ENCODE peak calls at places on chromosomes 7 and 10, in six cellular contexts. V is A549, A is H1, F is K562, E is GM12878, U is HepG2. W is an unnamed sample.

GRCh38 chr7:124276005-124276606 is 243.2 kb upstream of the TMEM229A start:
- DNase-seq in V (peak), E (no peak), U (peak), A (peak), F (peak), W (peak)

GRCh38 chr10:70785190-70785589 is at the start of gene TBATA:
- DNase-seq in F (no peak), V (no peak), E (no peak), U (no peak), A (no peak), W (no peak)

GRCh38 chr10:108783897-108784296 is 1139.4 kb downstream of the XPNPEP1 start:
- DNase-seq in U (peak), V (peak), A (peak), E (peak), F (peak), W (peak)

GRCh38 chr10:52755297-52756062 is 17.1 kb downstream of the MBL2 start:
- DNase-seq in V (no peak), F (no peak), A (no peak), U (peak), E (no peak), W (peak)

GRCh38 chr10:4062751-4063150 is 277.7 kb upstream of the KLF6 start:
- DNase-seq in A (no peak), F (no peak), V (no peak), E (no peak), U (no peak), W (no peak)

GRCh38 chr7:28808786-28809533 is 149.2 kb downstream of the TRIL start:
- DNase-seq in F (peak), E (no peak), A (no peak), V (no peak), U (no peak), W (peak)

GRCh38 chr10:131238669-131239280 is 72.7 kb downstream of the TCERG1L start:
- DNase-seq in V (no peak), F (no peak), E (no peak), U (no peak), A (no peak), W (no peak)

GRCh38 chr7:26083113-26083512 is 68.9 kb upstream of the NFE2L3 start:
- DNase-seq in F (no peak), V (no peak), A (no peak), U (no peak), E (no peak), W (no peak)

GRCh38 chr7:13067036-13067435 is 379.6 kb downstream of the ARL4A start:
- DNase-seq in V (no peak), A (no peak), E (no peak), F (peak), U (no peak), W (no peak)

GRCh38 chr10:33265621-33266020 is 68.8 kb downstream of the NRP1 start:
- DNase-seq in A (no peak), F (no peak), U (no peak), E (no peak), V (no peak), W (no peak)

GRCh38 chr10:75400163-75400768 is 1.3 kb downstream of the ZNF503 start:
- DNase-seq in A (no peak), V (no peak), U (no peak), F (no peak), E (no peak), W (no peak)

GRCh38 chr10:66919248-66919647 is 6.6 kb upstream of the LRRTM3 start:
- DNase-seq in A (no peak), F (no peak), U (no peak), E (no peak), V (no peak), W (no peak)

GRCh38 chr10:118913825-118914224 is 115.7 kb upstream of the NANOS1 start:
- DNase-seq in E (no peak), U (peak), V (no peak), F (no peak), A (no peak), W (no peak)

GRCh38 chr7:87156709-87157108 is 4.5 kb downstream of the DMTF1 start:
- DNase-seq in A (no peak), U (no peak), E (no peak), V (no peak), F (no peak), W (peak)

GRCh38 chr10:73649876-73650536 is 5.8 kb downstream of the SYNPO2L start:
- DNase-seq in U (no peak), E (no peak), F (no peak), A (no peak), V (no peak), W (peak)

GRCh38 chr7:37683263-37684120 is at the start of gene GPR141:
- DNase-seq in F (no peak), U (no peak), E (peak), A (peak), V (no peak), W (no peak)

GRCh38 chr10:61842755-61843497 is 58.6 kb upstream of the ARID5B start:
- DNase-seq in A (no peak), U (no peak), V (no peak), F (no peak), E (no peak), W (peak)

GRCh38 chr10:42878134-42878820 is 95.7 kb downstream of the BMS1 start:
- DNase-seq in U (no peak), F (no peak), E (no peak), V (no peak), A (no peak), W (no peak)

GRCh38 chr10:43854042-43854441 is 205.4 kb upstream of the ZNF32 start:
- DNase-seq in U (peak), A (no peak), V (no peak), E (no peak), F (no peak), W (peak)

GRCh38 chr10:125692932-125693847 is 10.2 kb upstream of the TEX36 start:
- DNase-seq in E (no peak), F (no peak), V (no peak), U (no peak), A (no peak), W (peak)

GRCh38 chr10:42983595-42983990 is 93.3 kb upstream of the RET start:
- DNase-seq in A (no peak), E (no peak), F (no peak), V (no peak), U (no peak), W (no peak)

GRCh38 chr10:124119933-124120332 is 26.5 kb upstream of the CHST15 start:
- DNase-seq in V (no peak), U (no peak), E (no peak), F (no peak), A (no peak), W (no peak)

GRCh38 chr10:5468262-5469106 is 30.9 kb downstream of the CALML5 start:
- DNase-seq in E (no peak), A (no peak), U (no peak), V (no peak), F (no peak), W (no peak)

GRCh38 chr10:28077889-28078288 is 79.0 kb upstream of the ODAD2 start:
- DNase-seq in V (no peak), E (no peak), F (no peak), A (no peak), U (no peak), W (peak)

GRCh38 chr7:39525926-39526325 is 40.3 kb upstream of the YAE1 start:
- DNase-seq in A (no peak), F (no peak), U (no peak), V (no peak), E (no peak), W (no peak)

GRCh38 chr7:122803323-122803722 is 82.9 kb downstream of the CADPS2 start:
- DNase-seq in E (no peak), F (no peak), V (peak), U (peak), A (no peak), W (no peak)

GRCh38 chr7:41437257-41438196 is 265.4 kb downstream of the INHBA start:
- DNase-seq in E (no peak), A (no peak), F (no peak), U (no peak), V (no peak), W (no peak)

GRCh38 chr10:103276251-103276936 is 544 bp upstream of the INA start:
- DNase-seq in V (no peak), F (no peak), E (no peak), A (no peak), U (no peak), W (no peak)

GRCh38 chr10:79046991-79047874 is 21.5 kb upstream of the ZMIZ1 start:
- DNase-seq in A (no peak), E (no peak), V (no peak), U (no peak), F (no peak), W (no peak)

GRCh38 chr10:126956712-126957108 is 51.5 kb downstream of the DOCK1 start:
- DNase-seq in F (no peak), A (no peak), E (no peak), V (no peak), U (no peak), W (no peak)

GRCh38 chr10:45673074-45673628 is 579 bp upstream of the ZFAND4 start:
- DNase-seq in E (no peak), V (peak), F (no peak), U (peak), A (no peak), W (no peak)

GRCh38 chr10:32577448-32577847 is 131.5 kb downstream of the CCDC7 start:
- DNase-seq in A (no peak), E (no peak), F (no peak), U (no peak), V (no peak), W (peak)

GRCh38 chr7:54292171-54292925 is 249.8 kb upstream of the VSTM2A start:
- DNase-seq in A (peak), U (no peak), E (no peak), F (no peak), V (no peak), W (no peak)

GRCh38 chr10:97234403-97234802 is 48.6 kb upstream of the SLIT1 start:
- DNase-seq in A (no peak), U (peak), E (no peak), F (peak), V (peak), W (peak)

GRCh38 chr10:27611209-27611608 is 107.1 kb downstream of the RAB18 start:
- DNase-seq in A (no peak), V (peak), E (no peak), F (no peak), U (peak), W (peak)

GRCh38 chr7:143415696-143416095 is 7.0 kb upstream of the EPHA1 start:
- DNase-seq in F (no peak), U (no peak), V (no peak), A (no peak), E (no peak), W (peak)

GRCh38 chr7:65980478-65981250 is 1.3 kb downstream of the GUSB start:
- DNase-seq in A (no peak), F (peak), U (no peak), E (peak), V (peak), W (no peak)

GRCh38 chr10:66505003-66505707 is 420.7 kb upstream of the LRRTM3 start:
- DNase-seq in F (no peak), V (no peak), E (no peak), U (no peak), A (no peak), W (peak)

GRCh38 chr7:105614341-105614840 is 33.1 kb upstream of the EFCAB10 start:
- DNase-seq in A (no peak), V (no peak), U (no peak), F (no peak), E (no peak), W (no peak)

GRCh38 chr7:105613611-105614330 is 32.5 kb upstream of the EFCAB10 start:
- DNase-seq in A (no peak), F (no peak), V (no peak), U (no peak), E (no peak), W (no peak)

GRCh38 chr7:105610165-105610930 is 29.1 kb upstream of the EFCAB10 start:
- DNase-seq in E (no peak), A (no peak), F (no peak), V (no peak), U (no peak), W (no peak)

GRCh38 chr7:105612806-105613205 is 31.5 kb upstream of the EFCAB10 start:
- DNase-seq in F (no peak), E (no peak), U (no peak), A (no peak), V (no peak), W (no peak)

DNA sequence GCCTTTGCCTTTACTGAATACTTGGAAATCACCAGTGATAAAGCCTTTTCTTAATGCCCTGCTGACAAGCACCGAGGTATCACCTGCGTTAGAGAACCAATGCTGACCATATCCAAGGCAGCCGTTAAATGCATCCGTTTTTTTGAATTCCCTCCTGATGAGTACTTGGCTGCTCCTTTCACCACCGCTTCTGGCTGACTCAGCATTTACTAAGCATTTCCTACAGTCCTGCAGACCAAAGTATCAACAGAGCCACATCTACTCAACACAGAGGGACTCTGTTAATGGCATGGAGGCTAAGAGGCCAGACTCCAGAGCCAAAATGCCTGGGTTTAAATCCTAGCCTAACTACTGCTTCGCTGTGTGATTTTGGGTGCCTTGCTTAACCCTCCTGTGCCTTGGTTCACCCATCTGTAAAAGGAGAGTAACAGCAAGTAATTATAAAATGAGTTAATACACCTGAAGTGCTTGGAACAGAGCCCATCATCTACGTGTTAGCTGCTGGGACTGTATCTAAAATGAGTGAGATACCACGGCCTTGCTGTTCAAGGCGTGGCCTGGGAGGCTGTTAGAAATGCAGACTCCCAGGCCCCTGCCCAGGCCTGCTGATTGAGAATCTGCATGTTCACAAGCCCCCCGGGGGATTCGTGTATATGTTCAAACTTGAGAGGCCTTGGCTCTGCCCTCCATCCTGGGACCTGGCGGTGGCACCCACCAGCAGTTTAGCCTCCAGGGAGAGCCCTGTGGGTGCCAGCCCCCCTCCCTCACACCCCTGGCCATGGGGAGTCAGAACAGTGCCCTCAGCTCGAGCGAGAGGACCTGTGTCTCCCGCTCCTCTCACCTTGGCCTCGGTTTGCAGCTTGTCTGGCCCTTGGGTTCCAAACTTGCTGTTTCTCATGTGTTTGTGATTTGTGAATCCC is 30.8 kb upstream of the EFCAB10 start:
- DNase-seq in F (peak), E (no peak), A (no peak), V (no peak), U (no peak), W (peak)
- TF ChIP-seq USF2 in F (no peak), E (no peak), A (no peak), V (no peak), U (no peak), W (no peak)

GRCh38 chr10:49457686-49458085 is 61.8 kb upstream of the DRGX start:
- DNase-seq in A (no peak), U (no peak), F (no peak), V (no peak), E (no peak), W (peak)

GRCh38 chr10:49458869-49459268 is 63.0 kb upstream of the DRGX start:
- DNase-seq in F (no peak), A (no peak), V (no peak), E (no peak), U (no peak), W (no peak)

GRCh38 chr10:49465717-49466116 is 69.8 kb upstream of the DRGX start:
- DNase-seq in U (no peak), V (no peak), E (no peak), A (no peak), F (no peak), W (no peak)

GRCh38 chr10:49463605-49464004 is 67.7 kb upstream of the DRGX start:
- DNase-seq in A (no peak), U (no peak), E (no peak), F (no peak), V (no peak), W (no peak)
- TF ChIP-seq CEBPB in A (no peak), U (no peak), E (no peak), F (no peak), V (no peak), W (no peak)

GRCh38 chr7:132402096-132402495 is 174.2 kb downstream of the PLXNA4 start:
- DNase-seq in E (no peak), F (no peak), U (no peak), V (no peak), A (no peak), W (no peak)

GRCh38 chr7:132406039-132406438 is 170.2 kb downstream of the PLXNA4 start:
- DNase-seq in E (no peak), F (no peak), U (no peak), A (no peak), V (no peak), W (no peak)

GRCh38 chr7:132402751-132403245 is 173.5 kb downstream of the PLXNA4 start:
- DNase-seq in V (no peak), A (no peak), U (no peak), E (no peak), F (no peak), W (no peak)

GRCh38 chr7:132404261-132404660 is 172.0 kb downstream of the PLXNA4 start:
- DNase-seq in E (no peak), A (no peak), U (no peak), V (no peak), F (no peak), W (no peak)

GRCh38 chr7:132403465-132404110 is 172.7 kb downstream of the PLXNA4 start:
- DNase-seq in E (no peak), U (no peak), F (no peak), V (no peak), A (no peak), W (no peak)
- TF ChIP-seq USF2 in E (no peak), U (no peak), F (no peak), V (no peak), A (no peak), W (no peak)

GRCh38 chr10:132921818-132922807 is 20.3 kb downstream of the CFAP46 start:
- DNase-seq in A (no peak), E (no peak), F (no peak), V (no peak), U (no peak), W (no peak)
- TF ChIP-seq CEBPB in A (no peak), E (no peak), F (no peak), V (no peak), U (no peak), W (no peak)

GRCh38 chr7:95201718-95202117 is 122.6 kb downstream of the PON1 start:
- DNase-seq in V (no peak), U (no peak), E (no peak), F (no peak), A (no peak), W (no peak)

GRCh38 chr7:95205821-95206220 is 118.5 kb downstream of the PON1 start:
- DNase-seq in F (no peak), U (no peak), V (peak), E (no peak), A (no peak), W (peak)

GRCh38 chr7:95204618-95205017 is 119.7 kb downstream of the PON1 start:
- DNase-seq in U (no peak), F (no peak), A (no peak), E (no peak), V (no peak), W (no peak)

GRCh38 chr7:95198891-95199290 is 125.4 kb downstream of the PON1 start:
- DNase-seq in U (no peak), F (no peak), E (no peak), V (no peak), A (no peak), W (no peak)

GRCh38 chr7:95199779-95200558 is 124.4 kb downstream of the PON1 start:
- DNase-seq in E (no peak), V (peak), U (peak), F (peak), A (no peak), W (peak)
- TF ChIP-seq USF2 in E (no peak), V (no peak), U (no peak), F (no peak), A (no peak), W (no peak)

DNA sequence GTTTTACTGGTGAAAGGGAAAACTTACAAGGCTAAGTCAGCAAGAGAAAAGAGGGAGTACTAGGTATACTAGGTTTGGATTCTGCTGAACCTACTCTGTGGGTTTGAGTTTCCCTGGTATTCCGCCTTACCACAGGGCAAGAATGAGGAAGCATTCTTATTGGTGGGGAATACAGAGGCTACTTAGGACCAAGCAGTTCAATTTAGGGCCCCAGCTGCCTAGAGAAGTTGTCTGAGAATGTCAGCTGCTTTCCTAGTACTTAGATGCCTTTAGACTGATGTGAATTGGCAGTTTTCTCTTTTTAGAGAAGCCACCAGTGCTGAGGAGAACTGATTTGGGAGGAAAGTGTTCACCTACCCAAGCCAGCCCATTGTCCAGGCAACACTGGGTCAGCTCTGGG is 409.0 kb upstream of the LRGUK start:
- DNase-seq in V (no peak), U (no peak), F (no peak), A (no peak), E (no peak), W (no peak)
- TF ChIP-seq CEBPB in V (no peak), U (no peak), F (no peak), A (no peak), E (no peak), W (no peak)

GRCh38 chr7:141290365-141290764 is 216.5 kb downstream of the TMEM178B start:
- DNase-seq in E (no peak), F (no peak), V (no peak), U (no peak), A (no peak), W (no peak)

GRCh38 chr7:141286522-141286921 is 212.7 kb downstream of the TMEM178B start:
- DNase-seq in E (no peak), A (no peak), V (no peak), U (no peak), F (no peak), W (no peak)

GRCh38 chr7:141290951-141291350 is 217.1 kb downstream of the TMEM178B start:
- DNase-seq in E (no peak), F (no peak), V (no peak), U (no peak), A (no peak), W (no peak)

GRCh38 chr7:141288626-141289025 is 214.8 kb downstream of the TMEM178B start:
- DNase-seq in U (no peak), V (no peak), E (no peak), F (no peak), A (no peak), W (no peak)

GRCh38 chr7:141287936-141288335 is 214.1 kb downstream of the TMEM178B start:
- DNase-seq in U (no peak), V (no peak), E (no peak), F (no peak), A (no peak), W (no peak)
- TF ChIP-seq USF2 in U (no peak), V (no peak), E (no peak), F (no peak), A (no peak), W (no peak)

DNA sequence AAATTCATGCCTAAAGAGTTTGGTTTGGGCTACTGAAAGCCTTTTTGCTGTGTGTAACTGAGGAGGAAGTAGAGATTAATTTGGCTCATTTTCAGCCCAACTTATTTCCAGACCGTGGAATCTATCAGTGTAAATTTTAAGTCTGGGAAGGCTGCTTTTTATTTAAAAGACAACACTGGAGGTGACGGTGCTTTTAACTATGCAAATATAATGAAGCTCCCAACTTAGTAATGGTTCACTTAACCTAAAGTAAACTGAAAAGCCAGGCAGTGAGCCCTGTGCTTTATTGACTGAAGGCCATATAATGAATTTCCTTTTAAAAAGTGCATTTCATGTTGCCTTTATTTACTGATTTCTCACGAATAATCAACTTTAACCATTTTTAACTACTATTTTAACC is 127.2 kb downstream of the NPY start:
- DNase-seq in V (no peak), U (no peak), E (no peak), A (no peak), F (no peak), W (no peak)
- TF ChIP-seq CEBPB in V (no peak), U (no peak), E (no peak), A (no peak), F (no peak), W (no peak)

GRCh38 chr10:14681305-14681704 is 93.4 kb downstream of the FAM107B start:
- DNase-seq in V (no peak), E (no peak), F (no peak), A (no peak), U (peak), W (peak)
- TF ChIP-seq USF2 in V (no peak), E (no peak), F (no peak), A (no peak), U (no peak), W (no peak)